ENCODE peak calls at places on chromosomes 6 and 20, in six cellular contexts. One of them, this sample, is unnamed. For H3K4me1, the result is how much of the 10 kb centered on the place peaks cover.

GRCh38 chr20:41475507-41475906 is 108.9 kb upstream of the EMILIN3 start:
- DNase-seq in IMR-90: no peak
- DNase-seq in CD8-positive, alpha-beta T cell: no peak
- DNase-seq in spleen: no peak
- DNase-seq in stomach: no peak
- DNase-seq in aorta: no peak
- DNase-seq in this sample: no peak

GRCh38 chr20:4830212-4830607 is 108.5 kb downstream of the PRND start:
- DNase-seq in CD8-positive, alpha-beta T cell: no peak
- DNase-seq in IMR-90: no peak
- DNase-seq in stomach: no peak
- DNase-seq in aorta: no peak
- DNase-seq in spleen: no peak
- DNase-seq in this sample: no peak

GRCh38 chr6:44339763-44340625 is 2.5 kb upstream of the SPATS1 start:
- DNase-seq in aorta: no peak
- DNase-seq in CD8-positive, alpha-beta T cell: no peak
- DNase-seq in IMR-90: peak
- DNase-seq in spleen: no peak
- DNase-seq in stomach: no peak
- DNase-seq in this sample: no peak

GRCh38 chr6:42406296-42407280 is 45.1 kb downstream of the TRERF1 start:
- DNase-seq in aorta: no peak
- DNase-seq in CD8-positive, alpha-beta T cell: no peak
- DNase-seq in IMR-90: peak
- DNase-seq in spleen: no peak
- DNase-seq in stomach: no peak
- DNase-seq in this sample: no peak

GRCh38 chr6:43254138-43254817 is 11.0 kb downstream of the TTBK1 start:
- DNase-seq in IMR-90: peak
- DNase-seq in stomach: no peak
- DNase-seq in CD8-positive, alpha-beta T cell: no peak
- DNase-seq in aorta: no peak
- DNase-seq in spleen: peak
- DNase-seq in this sample: no peak

GRCh38 chr6:10140824-10141223 is 274.1 kb downstream of the TFAP2A start:
- DNase-seq in CD8-positive, alpha-beta T cell: no peak
- DNase-seq in IMR-90: no peak
- DNase-seq in spleen: no peak
- DNase-seq in stomach: no peak
- DNase-seq in aorta: no peak
- DNase-seq in this sample: no peak

GRCh38 chr20:34907616-34908469 is 31.4 kb downstream of the ACSS2 start:
- DNase-seq in aorta: peak
- DNase-seq in stomach: peak
- DNase-seq in spleen: no peak
- DNase-seq in IMR-90: peak
- DNase-seq in CD8-positive, alpha-beta T cell: no peak
- DNase-seq in this sample: peak

GRCh38 chr20:32227744-32228688 is 20.3 kb downstream of the POFUT1 start:
- DNase-seq in CD8-positive, alpha-beta T cell: no peak
- DNase-seq in aorta: no peak
- DNase-seq in IMR-90: no peak
- DNase-seq in stomach: peak
- DNase-seq in spleen: peak
- DNase-seq in this sample: no peak

GRCh38 chr20:8997720-8998119 is 71.2 kb upstream of the PLCB4 start:
- DNase-seq in stomach: no peak
- DNase-seq in aorta: no peak
- DNase-seq in IMR-90: no peak
- DNase-seq in CD8-positive, alpha-beta T cell: no peak
- DNase-seq in spleen: no peak
- DNase-seq in this sample: no peak

GRCh38 chr20:22536141-22536828 is 48.1 kb downstream of the FOXA2 start:
- DNase-seq in aorta: no peak
- DNase-seq in CD8-positive, alpha-beta T cell: no peak
- DNase-seq in stomach: no peak
- DNase-seq in IMR-90: no peak
- DNase-seq in spleen: no peak
- DNase-seq in this sample: no peak

GRCh38 chr6:169589293-169589692 is 112.5 kb downstream of the WDR27 start:
- DNase-seq in CD8-positive, alpha-beta T cell: no peak
- DNase-seq in stomach: no peak
- DNase-seq in spleen: no peak
- DNase-seq in aorta: no peak
- DNase-seq in IMR-90: no peak
- DNase-seq in this sample: no peak

GRCh38 chr6:26183581-26184408 is 96.6 kb downstream of the HFE start:
- DNase-seq in IMR-90: peak
- DNase-seq in aorta: peak
- DNase-seq in spleen: peak
- DNase-seq in CD8-positive, alpha-beta T cell: peak
- DNase-seq in stomach: peak
- DNase-seq in this sample: peak

GRCh38 chr20:2698186-2698817 is 5.7 kb downstream of the EBF4 start:
- DNase-seq in stomach: peak
- DNase-seq in spleen: peak
- DNase-seq in aorta: no peak
- DNase-seq in IMR-90: no peak
- DNase-seq in CD8-positive, alpha-beta T cell: no peak
- DNase-seq in this sample: no peak

GRCh38 chr20:760751-761417 is 7.4 kb downstream of the SLC52A3 start:
- DNase-seq in stomach: no peak
- DNase-seq in spleen: no peak
- DNase-seq in CD8-positive, alpha-beta T cell: no peak
- DNase-seq in IMR-90: no peak
- DNase-seq in aorta: no peak
- DNase-seq in this sample: no peak

GRCh38 chr6:149132336-149132735 is 185.2 kb upstream of the TAB2 start:
- DNase-seq in spleen: no peak
- DNase-seq in aorta: no peak
- DNase-seq in IMR-90: no peak
- DNase-seq in stomach: no peak
- DNase-seq in CD8-positive, alpha-beta T cell: no peak
- DNase-seq in this sample: no peak

GRCh38 chr20:64157878-64158277 is 6.4 kb upstream of the MYT1 start:
- DNase-seq in spleen: no peak
- DNase-seq in aorta: no peak
- DNase-seq in stomach: no peak
- DNase-seq in CD8-positive, alpha-beta T cell: no peak
- DNase-seq in IMR-90: no peak
- DNase-seq in this sample: no peak

GRCh38 chr6:85453490-85453889 is 3.6 kb downstream of the NT5E start:
- DNase-seq in stomach: no peak
- DNase-seq in spleen: peak
- DNase-seq in IMR-90: no peak
- DNase-seq in aorta: no peak
- DNase-seq in CD8-positive, alpha-beta T cell: no peak
- DNase-seq in this sample: no peak

GRCh38 chr20:11581271-11581670 is 336.4 kb upstream of the BTBD3 start:
- DNase-seq in CD8-positive, alpha-beta T cell: no peak
- DNase-seq in IMR-90: no peak
- DNase-seq in spleen: no peak
- DNase-seq in stomach: no peak
- DNase-seq in aorta: no peak
- DNase-seq in this sample: no peak

GRCh38 chr6:4800662-4801061 is 24.5 kb downstream of the CDYL start:
- DNase-seq in IMR-90: no peak
- DNase-seq in aorta: no peak
- DNase-seq in CD8-positive, alpha-beta T cell: no peak
- DNase-seq in stomach: no peak
- DNase-seq in spleen: no peak
- DNase-seq in this sample: no peak

GRCh38 chr6:133487174-133487573 is 246.0 kb downstream of the EYA4 start:
- DNase-seq in stomach: no peak
- DNase-seq in CD8-positive, alpha-beta T cell: no peak
- DNase-seq in IMR-90: no peak
- DNase-seq in aorta: no peak
- DNase-seq in spleen: no peak
- DNase-seq in this sample: no peak

GRCh38 chr6:43790031-43790430 is 20.0 kb downstream of the VEGFA start:
- DNase-seq in CD8-positive, alpha-beta T cell: no peak
- DNase-seq in IMR-90: no peak
- DNase-seq in stomach: no peak
- DNase-seq in aorta: no peak
- DNase-seq in spleen: no peak
- DNase-seq in this sample: no peak

GRCh38 chr20:17228624-17229061 is 1.8 kb downstream of the PCSK2 start:
- DNase-seq in IMR-90: no peak
- DNase-seq in CD8-positive, alpha-beta T cell: no peak
- DNase-seq in spleen: peak
- DNase-seq in stomach: no peak
- DNase-seq in aorta: peak
- DNase-seq in this sample: peak

GRCh38 chr20:24605937-24606455 is 136.6 kb downstream of the SYNDIG1 start:
- DNase-seq in CD8-positive, alpha-beta T cell: no peak
- DNase-seq in spleen: no peak
- DNase-seq in IMR-90: no peak
- DNase-seq in aorta: no peak
- DNase-seq in stomach: no peak
- DNase-seq in this sample: no peak

GRCh38 chr6:13194852-13195251 is 133.5 kb downstream of the TBC1D7 start:
- DNase-seq in IMR-90: peak
- DNase-seq in aorta: no peak
- DNase-seq in CD8-positive, alpha-beta T cell: no peak
- DNase-seq in spleen: no peak
- DNase-seq in stomach: peak
- DNase-seq in this sample: no peak

GRCh38 chr6:113763883-113764282 is 93.3 kb upstream of the MARCKS start:
- DNase-seq in stomach: no peak
- DNase-seq in aorta: no peak
- DNase-seq in IMR-90: peak
- DNase-seq in CD8-positive, alpha-beta T cell: no peak
- DNase-seq in spleen: no peak
- DNase-seq in this sample: peak

GRCh38 chr6:11214438-11214837 is 18.0 kb downstream of the NEDD9 start:
- DNase-seq in spleen: no peak
- DNase-seq in stomach: no peak
- DNase-seq in IMR-90: no peak
- DNase-seq in aorta: no peak
- DNase-seq in CD8-positive, alpha-beta T cell: no peak
- DNase-seq in this sample: no peak

GRCh38 chr6:11218077-11218392 is 14.4 kb downstream of the NEDD9 start:
- DNase-seq in aorta: no peak
- DNase-seq in CD8-positive, alpha-beta T cell: no peak
- DNase-seq in IMR-90: no peak
- DNase-seq in stomach: no peak
- DNase-seq in spleen: no peak
- DNase-seq in this sample: no peak

GRCh38 chr6:11217360-11218076 is 14.9 kb downstream of the NEDD9 start:
- DNase-seq in CD8-positive, alpha-beta T cell: no peak
- DNase-seq in IMR-90: no peak
- DNase-seq in aorta: no peak
- DNase-seq in spleen: no peak
- DNase-seq in stomach: peak
- DNase-seq in this sample: no peak

GRCh38 chr6:11214911-11215310 is 17.6 kb downstream of the NEDD9 start:
- DNase-seq in CD8-positive, alpha-beta T cell: no peak
- DNase-seq in aorta: no peak
- DNase-seq in spleen: no peak
- DNase-seq in stomach: no peak
- DNase-seq in IMR-90: no peak
- DNase-seq in this sample: no peak

DNA sequence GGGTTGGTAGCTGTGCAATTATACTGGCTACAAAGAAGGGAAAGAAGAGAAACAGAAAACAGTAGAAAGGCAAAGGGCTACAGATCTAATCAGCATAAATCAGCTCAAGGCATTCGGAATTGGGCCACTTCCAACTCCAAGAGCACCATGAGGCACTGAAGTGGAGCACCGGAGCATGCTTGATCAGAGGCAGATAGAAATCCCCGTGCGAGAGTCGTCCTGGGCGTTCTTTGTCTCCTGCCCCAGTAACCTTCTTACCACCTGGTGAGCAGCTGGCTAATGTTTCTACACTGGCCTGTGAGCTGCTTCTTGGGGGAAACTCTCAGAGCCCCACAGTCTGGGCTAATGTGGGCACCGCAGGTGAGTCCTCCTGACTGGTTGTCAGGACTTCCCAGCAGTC is 16.7 kb downstream of the NEDD9 start:
- DNase-seq in IMR-90: no peak
- DNase-seq in spleen: no peak
- DNase-seq in stomach: peak
- DNase-seq in CD8-positive, alpha-beta T cell: no peak
- DNase-seq in aorta: no peak
- DNase-seq in this sample: no peak
- H3K4me1 ChIP-seq in IMR-90: under half
- H3K4me1 ChIP-seq in spleen: half or more
- H3K4me1 ChIP-seq in stomach: half or more
- H3K4me1 ChIP-seq in CD8-positive, alpha-beta T cell: under half
- H3K4me1 ChIP-seq in aorta: under half
- H3K4me1 ChIP-seq in this sample: under half

GRCh38 chr6:156851447-156851846 is 74.3 kb downstream of the ARID1B start:
- DNase-seq in aorta: no peak
- DNase-seq in CD8-positive, alpha-beta T cell: no peak
- DNase-seq in stomach: no peak
- DNase-seq in IMR-90: no peak
- DNase-seq in spleen: no peak
- DNase-seq in this sample: no peak

GRCh38 chr6:156848533-156848932 is 71.4 kb downstream of the ARID1B start:
- DNase-seq in IMR-90: no peak
- DNase-seq in CD8-positive, alpha-beta T cell: no peak
- DNase-seq in spleen: no peak
- DNase-seq in aorta: peak
- DNase-seq in stomach: no peak
- DNase-seq in this sample: no peak

GRCh38 chr6:156852147-156852857 is 75.1 kb downstream of the ARID1B start:
- DNase-seq in aorta: no peak
- DNase-seq in CD8-positive, alpha-beta T cell: no peak
- DNase-seq in IMR-90: no peak
- DNase-seq in spleen: no peak
- DNase-seq in stomach: no peak
- DNase-seq in this sample: no peak

GRCh38 chr6:156849806-156850205 is 72.6 kb downstream of the ARID1B start:
- DNase-seq in spleen: no peak
- DNase-seq in aorta: no peak
- DNase-seq in IMR-90: no peak
- DNase-seq in stomach: no peak
- DNase-seq in CD8-positive, alpha-beta T cell: no peak
- DNase-seq in this sample: no peak

GRCh38 chr6:156850356-156850755 is 73.2 kb downstream of the ARID1B start:
- DNase-seq in CD8-positive, alpha-beta T cell: no peak
- DNase-seq in stomach: no peak
- DNase-seq in IMR-90: no peak
- DNase-seq in spleen: no peak
- DNase-seq in aorta: no peak
- DNase-seq in this sample: no peak
- H3K4me1 ChIP-seq in CD8-positive, alpha-beta T cell: under half
- H3K4me1 ChIP-seq in stomach: under half
- H3K4me1 ChIP-seq in IMR-90: under half
- H3K4me1 ChIP-seq in spleen: half or more
- H3K4me1 ChIP-seq in aorta: under half
- H3K4me1 ChIP-seq in this sample: under half

GRCh38 chr6:37820713-37821069 is 1.2 kb downstream of the ZFAND3 start:
- DNase-seq in spleen: no peak
- DNase-seq in stomach: no peak
- DNase-seq in CD8-positive, alpha-beta T cell: no peak
- DNase-seq in aorta: no peak
- DNase-seq in IMR-90: no peak
- DNase-seq in this sample: no peak
- H3K4me1 ChIP-seq in spleen: half or more
- H3K4me1 ChIP-seq in stomach: under half
- H3K4me1 ChIP-seq in CD8-positive, alpha-beta T cell: under half
- H3K4me1 ChIP-seq in aorta: under half
- H3K4me1 ChIP-seq in IMR-90: under half
- H3K4me1 ChIP-seq in this sample: under half

GRCh38 chr20:46111836-46112212 is 6.3 kb upstream of the CD40 start:
- DNase-seq in CD8-positive, alpha-beta T cell: no peak
- DNase-seq in aorta: no peak
- DNase-seq in spleen: no peak
- DNase-seq in stomach: no peak
- DNase-seq in IMR-90: no peak
- DNase-seq in this sample: no peak
- H3K4me1 ChIP-seq in CD8-positive, alpha-beta T cell: under half
- H3K4me1 ChIP-seq in aorta: under half
- H3K4me1 ChIP-seq in spleen: under half
- H3K4me1 ChIP-seq in stomach: under half
- H3K4me1 ChIP-seq in IMR-90: under half
- H3K4me1 ChIP-seq in this sample: under half